ENCODE peak calls at places on chromosomes 1 and 21, in five cellular contexts. One of them, this sample, is unnamed.

GRCh38 chr1:15757575-15758401 is 807 bp upstream of the FBLIM1 start:
- DNase-seq in transverse colon: peak
- DNase-seq in mucosa of descending colon: peak
- DNase-seq in tibial artery: no peak
- DNase-seq in HCT116: no peak
- DNase-seq in this sample: no peak

GRCh38 chr1:234468580-234468979 is 10.4 kb downstream of the TARBP1 start:
- DNase-seq in transverse colon: no peak
- DNase-seq in mucosa of descending colon: no peak
- DNase-seq in tibial artery: no peak
- DNase-seq in HCT116: no peak
- DNase-seq in this sample: no peak

GRCh38 chr1:42433324-42433860 is 22.4 kb downstream of the ZMYND12 start:
- DNase-seq in mucosa of descending colon: no peak
- DNase-seq in tibial artery: no peak
- DNase-seq in HCT116: no peak
- DNase-seq in transverse colon: no peak
- DNase-seq in this sample: no peak

GRCh38 chr1:72724951-72725863 is 442.9 kb upstream of the NEGR1 start:
- DNase-seq in transverse colon: no peak
- DNase-seq in mucosa of descending colon: no peak
- DNase-seq in tibial artery: no peak
- DNase-seq in HCT116: no peak
- DNase-seq in this sample: no peak

GRCh38 chr1:185453496-185454192 is 136.6 kb upstream of the IVNS1ABP start:
- DNase-seq in transverse colon: no peak
- DNase-seq in HCT116: no peak
- DNase-seq in tibial artery: no peak
- DNase-seq in mucosa of descending colon: no peak
- DNase-seq in this sample: no peak

GRCh38 chr1:69146303-69146702 is 421.4 kb upstream of the LRRC7 start:
- DNase-seq in transverse colon: no peak
- DNase-seq in HCT116: no peak
- DNase-seq in mucosa of descending colon: no peak
- DNase-seq in tibial artery: no peak
- DNase-seq in this sample: no peak

GRCh38 chr1:195717651-195718050 is 890.6 kb downstream of the KCNT2 start:
- DNase-seq in mucosa of descending colon: no peak
- DNase-seq in tibial artery: no peak
- DNase-seq in transverse colon: no peak
- DNase-seq in HCT116: peak
- DNase-seq in this sample: no peak

GRCh38 chr21:34814529-34814951 is 145.7 kb downstream of the CLIC6 start:
- DNase-seq in transverse colon: no peak
- DNase-seq in tibial artery: no peak
- DNase-seq in mucosa of descending colon: no peak
- DNase-seq in HCT116: no peak
- DNase-seq in this sample: no peak

GRCh38 chr1:234758851-234759250 is 148.9 kb upstream of the IRF2BP2 start:
- DNase-seq in transverse colon: peak
- DNase-seq in HCT116: no peak
- DNase-seq in tibial artery: no peak
- DNase-seq in mucosa of descending colon: no peak
- DNase-seq in this sample: no peak

GRCh38 chr1:218778257-218778656 is 395.4 kb upstream of the LYPLAL1 start:
- DNase-seq in tibial artery: no peak
- DNase-seq in HCT116: no peak
- DNase-seq in transverse colon: no peak
- DNase-seq in mucosa of descending colon: no peak
- DNase-seq in this sample: no peak

GRCh38 chr1:52281518-52281917 is 84.5 kb downstream of the CC2D1B start:
- DNase-seq in tibial artery: no peak
- DNase-seq in mucosa of descending colon: no peak
- DNase-seq in transverse colon: no peak
- DNase-seq in HCT116: no peak
- DNase-seq in this sample: no peak

GRCh38 chr1:174584071-174584470 is 136.3 kb downstream of the GPR52 start:
- DNase-seq in mucosa of descending colon: no peak
- DNase-seq in tibial artery: no peak
- DNase-seq in transverse colon: no peak
- DNase-seq in HCT116: no peak
- DNase-seq in this sample: no peak

GRCh38 chr21:14382486-14382834 is 486 bp downstream of the HSPA13 start:
- DNase-seq in HCT116: no peak
- DNase-seq in transverse colon: no peak
- DNase-seq in tibial artery: no peak
- DNase-seq in mucosa of descending colon: peak
- DNase-seq in this sample: no peak

GRCh38 chr1:67457247-67457646 is 27.0 kb upstream of the SERBP1 start:
- DNase-seq in mucosa of descending colon: no peak
- DNase-seq in transverse colon: no peak
- DNase-seq in tibial artery: no peak
- DNase-seq in HCT116: no peak
- DNase-seq in this sample: no peak

GRCh38 chr1:27503961-27504587 is 14.1 kb upstream of the WASF2 start:
- DNase-seq in tibial artery: no peak
- DNase-seq in transverse colon: no peak
- DNase-seq in HCT116: no peak
- DNase-seq in mucosa of descending colon: peak
- DNase-seq in this sample: peak

GRCh38 chr1:95117207-95118018 is at the start of gene TLCD4:
- DNase-seq in HCT116: peak
- DNase-seq in transverse colon: peak
- DNase-seq in tibial artery: peak
- DNase-seq in mucosa of descending colon: peak
- DNase-seq in this sample: peak

GRCh38 chr1:44501022-44501910 is 96.2 kb downstream of the RNF220 start:
- DNase-seq in mucosa of descending colon: no peak
- DNase-seq in transverse colon: no peak
- DNase-seq in HCT116: no peak
- DNase-seq in tibial artery: no peak
- DNase-seq in this sample: no peak

GRCh38 chr1:213066363-213066762 is 15.3 kb downstream of the RPS6KC1 start:
- DNase-seq in tibial artery: no peak
- DNase-seq in HCT116: no peak
- DNase-seq in transverse colon: no peak
- DNase-seq in mucosa of descending colon: no peak
- DNase-seq in this sample: no peak

GRCh38 chr1:67721112-67721511 is 36.1 kb downstream of the GADD45A start:
- DNase-seq in HCT116: no peak
- DNase-seq in tibial artery: no peak
- DNase-seq in mucosa of descending colon: no peak
- DNase-seq in transverse colon: no peak
- DNase-seq in this sample: no peak

GRCh38 chr1:55718758-55719671 is 503.9 kb upstream of the USP24 start:
- DNase-seq in transverse colon: peak
- DNase-seq in mucosa of descending colon: peak
- DNase-seq in HCT116: no peak
- DNase-seq in tibial artery: peak
- DNase-seq in this sample: no peak

GRCh38 chr1:235917267-235917811 is 50.6 kb upstream of the LYST start:
- DNase-seq in mucosa of descending colon: peak
- DNase-seq in HCT116: peak
- DNase-seq in transverse colon: peak
- DNase-seq in tibial artery: peak
- DNase-seq in this sample: no peak

GRCh38 chr1:15179485-15179883 is 25.9 kb downstream of the TMEM51 start:
- DNase-seq in transverse colon: no peak
- DNase-seq in tibial artery: no peak
- DNase-seq in HCT116: no peak
- DNase-seq in mucosa of descending colon: no peak
- DNase-seq in this sample: no peak

GRCh38 chr21:45299864-45300785 is 12.4 kb upstream of the POFUT2 start:
- DNase-seq in tibial artery: no peak
- DNase-seq in transverse colon: no peak
- DNase-seq in mucosa of descending colon: no peak
- DNase-seq in HCT116: no peak
- DNase-seq in this sample: no peak

GRCh38 chr1:36208978-36209708 is 15.1 kb upstream of the THRAP3 start:
- DNase-seq in HCT116: no peak
- DNase-seq in transverse colon: no peak
- DNase-seq in mucosa of descending colon: no peak
- DNase-seq in tibial artery: peak
- DNase-seq in this sample: no peak
- TF ChIP-seq CTCF in HCT116: no peak
- TF ChIP-seq CTCF in transverse colon: no peak
- TF ChIP-seq CTCF in mucosa of descending colon: no peak
- TF ChIP-seq CTCF in tibial artery: no peak
- TF ChIP-seq CTCF in this sample: peak

GRCh38 chr1:155960081-155960745 is 18.1 kb downstream of the ARHGEF2 start:
- DNase-seq in mucosa of descending colon: no peak
- DNase-seq in transverse colon: no peak
- DNase-seq in HCT116: no peak
- DNase-seq in tibial artery: no peak
- DNase-seq in this sample: no peak

GRCh38 chr1:155962599-155963211 is 15.6 kb downstream of the ARHGEF2 start:
- DNase-seq in transverse colon: peak
- DNase-seq in mucosa of descending colon: peak
- DNase-seq in tibial artery: peak
- DNase-seq in HCT116: no peak
- DNase-seq in this sample: no peak

GRCh38 chr1:155966135-155966534 is 12.2 kb downstream of the ARHGEF2 start:
- DNase-seq in HCT116: no peak
- DNase-seq in tibial artery: no peak
- DNase-seq in mucosa of descending colon: no peak
- DNase-seq in transverse colon: no peak
- DNase-seq in this sample: no peak

GRCh38 chr1:155964193-155964592 is 14.2 kb downstream of the ARHGEF2 start:
- DNase-seq in tibial artery: no peak
- DNase-seq in mucosa of descending colon: no peak
- DNase-seq in transverse colon: no peak
- DNase-seq in HCT116: no peak
- DNase-seq in this sample: no peak

DNA sequence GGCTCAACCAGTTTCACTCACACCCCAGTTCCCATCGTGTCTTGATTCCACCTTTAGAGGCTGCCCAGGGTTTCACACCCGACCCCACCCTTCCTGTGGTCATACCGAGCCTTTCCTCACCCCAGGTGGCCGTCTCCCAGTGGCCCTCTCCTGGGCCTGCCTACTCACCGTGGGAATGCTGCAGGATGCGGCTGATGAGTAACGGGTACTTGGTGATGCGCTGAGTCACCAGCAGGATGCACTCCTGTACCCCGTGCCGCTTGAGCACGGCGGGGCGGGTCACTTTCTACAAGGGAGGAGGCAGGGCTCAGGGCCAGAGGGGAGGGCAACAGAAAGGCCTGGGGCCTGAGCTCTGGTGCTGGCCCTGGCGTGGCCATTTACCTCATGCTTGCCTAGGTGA is 16.4 kb downstream of the ARHGEF2 start:
- DNase-seq in mucosa of descending colon: no peak
- DNase-seq in transverse colon: peak
- DNase-seq in tibial artery: peak
- DNase-seq in HCT116: peak
- DNase-seq in this sample: no peak
- TF ChIP-seq CTCF in mucosa of descending colon: no peak
- TF ChIP-seq CTCF in transverse colon: no peak
- TF ChIP-seq CTCF in tibial artery: peak
- TF ChIP-seq CTCF in HCT116: no peak
- TF ChIP-seq CTCF in this sample: no peak

GRCh38 chr1:8864713-8865397 is 13.6 kb downstream of the ENO1 start:
- DNase-seq in tibial artery: no peak
- DNase-seq in HCT116: no peak
- DNase-seq in mucosa of descending colon: no peak
- DNase-seq in transverse colon: no peak
- DNase-seq in this sample: no peak

GRCh38 chr1:8860738-8861516 is 17.6 kb downstream of the ENO1 start:
- DNase-seq in tibial artery: no peak
- DNase-seq in HCT116: no peak
- DNase-seq in mucosa of descending colon: no peak
- DNase-seq in transverse colon: no peak
- DNase-seq in this sample: no peak

GRCh38 chr1:8863712-8864324 is 14.7 kb downstream of the ENO1 start:
- DNase-seq in transverse colon: no peak
- DNase-seq in HCT116: no peak
- DNase-seq in tibial artery: no peak
- DNase-seq in mucosa of descending colon: no peak
- DNase-seq in this sample: no peak

GRCh38 chr1:8863138-8863537 is 15.3 kb downstream of the ENO1 start:
- DNase-seq in transverse colon: no peak
- DNase-seq in HCT116: no peak
- DNase-seq in tibial artery: no peak
- DNase-seq in mucosa of descending colon: no peak
- DNase-seq in this sample: no peak

DNA sequence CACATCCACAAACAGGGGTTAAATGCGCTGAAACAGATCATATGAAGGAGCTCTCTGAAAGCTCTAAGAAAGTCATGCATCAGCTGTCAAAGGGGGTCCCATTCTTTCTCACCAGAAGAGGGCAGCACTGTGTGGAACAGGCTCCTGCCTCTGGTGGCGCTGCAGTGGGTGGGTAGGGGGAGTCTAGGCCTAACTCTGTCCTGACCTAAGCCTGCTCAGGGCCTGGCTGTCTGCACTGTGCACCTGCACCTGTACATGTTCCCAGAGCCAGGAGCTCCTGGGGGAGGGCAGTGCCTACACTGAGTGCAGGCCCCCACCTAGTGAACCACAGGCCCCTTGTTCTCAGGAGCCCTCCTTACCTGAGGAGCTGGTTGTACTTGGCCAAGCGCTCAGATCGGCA is 16.0 kb downstream of the ENO1 start:
- DNase-seq in tibial artery: no peak
- DNase-seq in transverse colon: no peak
- DNase-seq in mucosa of descending colon: no peak
- DNase-seq in HCT116: no peak
- DNase-seq in this sample: no peak
- TF ChIP-seq CTCF in tibial artery: peak
- TF ChIP-seq CTCF in transverse colon: peak
- TF ChIP-seq CTCF in mucosa of descending colon: no peak
- TF ChIP-seq CTCF in HCT116: peak
- TF ChIP-seq CTCF in this sample: peak

DNA sequence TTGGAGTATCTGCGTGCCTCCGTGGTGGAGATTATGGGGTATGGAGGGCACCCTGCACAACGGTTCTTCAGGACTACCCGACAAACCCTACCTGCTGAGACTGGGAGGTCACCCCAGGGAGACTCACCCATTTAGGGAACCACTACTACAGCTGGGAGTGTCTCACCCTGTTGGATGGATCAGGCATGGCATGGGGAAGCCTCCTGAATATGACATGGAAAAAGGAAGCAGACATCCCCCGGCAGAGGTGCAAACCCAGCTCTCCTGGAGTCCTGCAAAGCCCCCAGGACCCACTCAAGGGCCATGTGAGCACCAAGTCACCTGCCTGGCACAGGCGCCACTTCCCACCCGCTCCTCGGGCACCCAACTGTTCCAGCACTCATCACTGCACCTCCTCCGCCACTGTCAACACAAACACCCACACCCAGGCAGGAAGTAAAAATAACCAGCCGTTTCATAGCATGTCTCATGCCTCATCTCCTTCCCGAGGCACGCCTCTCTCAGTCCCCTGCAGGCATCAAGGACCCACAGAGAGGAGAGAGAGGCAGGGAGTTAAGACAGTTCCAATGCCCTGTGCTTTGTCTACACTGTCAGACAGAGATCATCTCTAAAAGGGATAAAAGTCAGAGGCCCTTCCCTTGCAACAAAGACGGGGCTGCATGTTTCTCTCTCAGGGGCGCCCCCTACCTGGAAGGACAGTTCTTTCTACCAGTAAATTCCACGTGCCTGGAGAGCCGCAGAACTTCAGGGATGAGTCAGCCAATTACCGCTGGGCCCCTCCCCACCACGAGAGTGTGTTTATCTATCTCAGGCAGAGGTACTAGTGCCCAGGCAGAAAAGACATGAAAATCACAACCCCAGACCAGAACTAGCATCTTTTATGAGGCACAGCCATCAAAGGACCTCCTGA is 150.1 kb upstream of the SOD1 start:
- DNase-seq in tibial artery: no peak
- DNase-seq in mucosa of descending colon: peak
- DNase-seq in HCT116: peak
- DNase-seq in transverse colon: peak
- DNase-seq in this sample: no peak
- TF ChIP-seq CTCF in tibial artery: no peak
- TF ChIP-seq CTCF in mucosa of descending colon: no peak
- TF ChIP-seq CTCF in HCT116: peak
- TF ChIP-seq CTCF in transverse colon: no peak
- TF ChIP-seq CTCF in this sample: peak